ENCODE peak calls at places on chromosomes 7 and 10, in seven cellular contexts. One of them, this sample, is unnamed.

GRCh38 chr7:115634633-115635032 is 395.9 kb downstream of the TFEC start:
- DNase-seq in breast epithelium: no peak
- DNase-seq in hepatocyte: peak; percentile 28
- DNase-seq in RWPE1: peak; percentile 4
- DNase-seq in dorsolateral prefrontal cortex: no peak
- DNase-seq in CD4-positive, CD25-positive, alpha-beta regulatory T cell: no peak
- DNase-seq in H9: no peak
- DNase-seq in this sample: no peak

GRCh38 chr10:78255796-78256638 is 222.4 kb downstream of the RPS24 start:
- DNase-seq in RWPE1: peak; percentile 92
- DNase-seq in CD4-positive, CD25-positive, alpha-beta regulatory T cell: no peak
- DNase-seq in dorsolateral prefrontal cortex: no peak
- DNase-seq in breast epithelium: peak; percentile 30
- DNase-seq in H9: no peak
- DNase-seq in hepatocyte: peak; percentile 78
- DNase-seq in this sample: no peak

GRCh38 chr10:72081772-72082590 is 6.4 kb downstream of the SPOCK2 start:
- DNase-seq in dorsolateral prefrontal cortex: no peak
- DNase-seq in CD4-positive, CD25-positive, alpha-beta regulatory T cell: no peak
- DNase-seq in breast epithelium: no peak
- DNase-seq in H9: no peak
- DNase-seq in hepatocyte: no peak
- DNase-seq in RWPE1: peak; percentile 87
- DNase-seq in this sample: no peak

GRCh38 chr7:130986271-130986690 is 252.3 kb upstream of the KLF14 start:
- DNase-seq in H9: no peak
- DNase-seq in dorsolateral prefrontal cortex: no peak
- DNase-seq in RWPE1: no peak
- DNase-seq in CD4-positive, CD25-positive, alpha-beta regulatory T cell: no peak
- DNase-seq in hepatocyte: no peak
- DNase-seq in breast epithelium: no peak
- DNase-seq in this sample: no peak

GRCh38 chr10:100516847-100517246 is 2.8 kb downstream of the SEC31B start:
- DNase-seq in CD4-positive, CD25-positive, alpha-beta regulatory T cell: no peak
- DNase-seq in dorsolateral prefrontal cortex: no peak
- DNase-seq in breast epithelium: no peak
- DNase-seq in RWPE1: no peak
- DNase-seq in H9: peak; percentile 59
- DNase-seq in hepatocyte: no peak
- DNase-seq in this sample: no peak

GRCh38 chr7:48224042-48224441 is 52.8 kb downstream of the ABCA13 start:
- DNase-seq in dorsolateral prefrontal cortex: no peak
- DNase-seq in hepatocyte: no peak
- DNase-seq in H9: no peak
- DNase-seq in CD4-positive, CD25-positive, alpha-beta regulatory T cell: no peak
- DNase-seq in breast epithelium: no peak
- DNase-seq in RWPE1: no peak
- DNase-seq in this sample: no peak

GRCh38 chr10:127090135-127090534 is 106.3 kb downstream of the INSYN2A start:
- DNase-seq in H9: no peak
- DNase-seq in RWPE1: no peak
- DNase-seq in hepatocyte: peak; percentile 58
- DNase-seq in breast epithelium: no peak
- DNase-seq in dorsolateral prefrontal cortex: no peak
- DNase-seq in CD4-positive, CD25-positive, alpha-beta regulatory T cell: no peak
- DNase-seq in this sample: no peak

GRCh38 chr10:94383515-94383914 is 18.8 kb upstream of the TBC1D12 start:
- DNase-seq in RWPE1: no peak
- DNase-seq in breast epithelium: no peak
- DNase-seq in CD4-positive, CD25-positive, alpha-beta regulatory T cell: no peak
- DNase-seq in H9: no peak
- DNase-seq in dorsolateral prefrontal cortex: no peak
- DNase-seq in hepatocyte: peak; percentile 8
- DNase-seq in this sample: no peak

GRCh38 chr7:41881313-41882130 is 178.6 kb upstream of the INHBA start:
- DNase-seq in CD4-positive, CD25-positive, alpha-beta regulatory T cell: peak; percentile 30
- DNase-seq in H9: no peak
- DNase-seq in breast epithelium: no peak
- DNase-seq in hepatocyte: no peak
- DNase-seq in dorsolateral prefrontal cortex: no peak
- DNase-seq in RWPE1: no peak
- DNase-seq in this sample: no peak

DNA sequence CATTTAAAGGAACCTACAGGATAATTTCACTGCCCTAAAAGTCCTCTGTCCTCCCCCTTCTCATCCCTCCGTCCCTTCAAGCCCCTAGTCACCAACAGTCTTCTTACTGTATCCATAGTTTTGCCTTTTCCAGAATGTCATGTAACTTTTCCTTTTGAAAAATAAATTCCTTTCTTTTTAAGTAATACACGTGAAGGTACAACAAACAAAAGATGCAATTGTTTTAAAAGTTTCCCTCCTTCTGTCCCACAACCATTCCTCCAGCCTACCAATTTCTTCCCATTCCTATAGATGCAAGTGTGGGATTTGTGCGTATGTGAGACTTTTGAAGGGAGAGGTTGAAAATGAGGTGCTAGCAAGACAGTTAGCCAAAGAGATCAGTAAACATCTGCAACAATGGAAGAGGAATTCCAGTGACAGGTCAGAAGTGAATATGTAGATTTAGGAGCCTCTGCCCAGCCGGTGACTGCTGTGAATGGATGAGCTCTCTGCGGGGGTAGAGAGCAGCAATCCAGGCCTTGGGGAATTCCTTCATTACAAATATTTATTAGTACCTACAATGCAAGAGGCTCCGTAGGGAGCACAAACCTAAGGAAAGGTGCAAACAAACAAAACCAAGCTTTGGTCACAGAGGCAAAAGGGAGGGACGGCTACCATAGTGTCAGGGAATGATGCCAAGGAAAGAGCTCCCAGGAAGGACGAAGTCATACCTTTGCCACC is 243.6 kb downstream of the SKIDA1 start:
- DNase-seq in dorsolateral prefrontal cortex: no peak
- DNase-seq in RWPE1: no peak
- DNase-seq in breast epithelium: no peak
- DNase-seq in H9: peak; percentile 91
- DNase-seq in hepatocyte: no peak
- DNase-seq in CD4-positive, CD25-positive, alpha-beta regulatory T cell: no peak
- DNase-seq in this sample: no peak
- H3K27ac ChIP-seq in dorsolateral prefrontal cortex: no peak overlapping the region
- H3K27ac ChIP-seq in RWPE1: no peak overlapping the region
- H3K27ac ChIP-seq in breast epithelium: no peak overlapping the region
- H3K27ac ChIP-seq in H9: peak overlapping the region; percentile 99
- H3K27ac ChIP-seq in hepatocyte: no peak overlapping the region
- H3K27ac ChIP-seq in CD4-positive, CD25-positive, alpha-beta regulatory T cell: no peak overlapping the region
- H3K27ac ChIP-seq in this sample: no peak overlapping the region

GRCh38 chr7:73718438-73718881 is 1.0 kb downstream of the STX1A start:
- DNase-seq in hepatocyte: peak; percentile 30
- DNase-seq in CD4-positive, CD25-positive, alpha-beta regulatory T cell: no peak
- DNase-seq in RWPE1: no peak
- DNase-seq in H9: no peak
- DNase-seq in breast epithelium: no peak
- DNase-seq in dorsolateral prefrontal cortex: no peak
- DNase-seq in this sample: no peak
- H3K27ac ChIP-seq in hepatocyte: peak overlapping the region; percentile 58
- H3K27ac ChIP-seq in CD4-positive, CD25-positive, alpha-beta regulatory T cell: no peak overlapping the region
- H3K27ac ChIP-seq in RWPE1: peak overlapping the region; percentile 89
- H3K27ac ChIP-seq in H9: no peak overlapping the region
- H3K27ac ChIP-seq in breast epithelium: no peak overlapping the region
- H3K27ac ChIP-seq in dorsolateral prefrontal cortex: no peak overlapping the region
- H3K27ac ChIP-seq in this sample: no peak overlapping the region

DNA sequence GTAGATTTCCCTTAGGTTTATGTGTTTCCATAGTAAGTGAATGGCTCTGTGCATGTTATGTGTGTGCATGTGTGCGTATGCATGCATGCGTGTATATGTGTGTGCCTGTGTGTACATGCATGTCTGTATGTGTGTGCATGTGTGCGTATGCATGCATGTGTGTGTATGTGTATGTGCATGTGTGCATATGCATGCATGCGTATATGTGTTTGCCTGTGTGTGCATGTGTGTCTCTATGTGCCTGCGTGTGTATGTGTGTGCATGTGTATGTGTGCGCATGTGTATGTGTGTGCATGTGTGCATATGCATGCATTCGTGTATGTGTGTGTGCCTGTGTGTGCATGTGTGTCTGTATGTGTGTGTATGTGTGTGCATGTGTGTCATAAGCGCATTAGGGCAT is 98.8 kb upstream of the AGBL3 start:
- DNase-seq in dorsolateral prefrontal cortex: no peak
- DNase-seq in breast epithelium: no peak
- DNase-seq in H9: no peak
- DNase-seq in hepatocyte: no peak
- DNase-seq in RWPE1: no peak
- DNase-seq in CD4-positive, CD25-positive, alpha-beta regulatory T cell: no peak
- DNase-seq in this sample: no peak
- H3K27ac ChIP-seq in dorsolateral prefrontal cortex: no peak overlapping the region
- H3K27ac ChIP-seq in breast epithelium: peak overlapping the region; percentile 62
- H3K27ac ChIP-seq in H9: no peak overlapping the region
- H3K27ac ChIP-seq in hepatocyte: peak overlapping the region; percentile 82
- H3K27ac ChIP-seq in RWPE1: no peak overlapping the region
- H3K27ac ChIP-seq in CD4-positive, CD25-positive, alpha-beta regulatory T cell: no peak overlapping the region
- H3K27ac ChIP-seq in this sample: no peak overlapping the region

GRCh38 chr7:5217851-5218331 is 27.9 kb downstream of the WIPI2 start:
- DNase-seq in dorsolateral prefrontal cortex: peak; percentile 26
- DNase-seq in breast epithelium: no peak
- DNase-seq in hepatocyte: no peak
- DNase-seq in RWPE1: no peak
- DNase-seq in CD4-positive, CD25-positive, alpha-beta regulatory T cell: no peak
- DNase-seq in H9: no peak
- DNase-seq in this sample: no peak
- H3K27ac ChIP-seq in dorsolateral prefrontal cortex: no peak overlapping the region
- H3K27ac ChIP-seq in breast epithelium: no peak overlapping the region
- H3K27ac ChIP-seq in hepatocyte: peak overlapping the region; percentile 81
- H3K27ac ChIP-seq in RWPE1: no peak overlapping the region
- H3K27ac ChIP-seq in CD4-positive, CD25-positive, alpha-beta regulatory T cell: no peak overlapping the region
- H3K27ac ChIP-seq in H9: no peak overlapping the region
- H3K27ac ChIP-seq in this sample: no peak overlapping the region

DNA sequence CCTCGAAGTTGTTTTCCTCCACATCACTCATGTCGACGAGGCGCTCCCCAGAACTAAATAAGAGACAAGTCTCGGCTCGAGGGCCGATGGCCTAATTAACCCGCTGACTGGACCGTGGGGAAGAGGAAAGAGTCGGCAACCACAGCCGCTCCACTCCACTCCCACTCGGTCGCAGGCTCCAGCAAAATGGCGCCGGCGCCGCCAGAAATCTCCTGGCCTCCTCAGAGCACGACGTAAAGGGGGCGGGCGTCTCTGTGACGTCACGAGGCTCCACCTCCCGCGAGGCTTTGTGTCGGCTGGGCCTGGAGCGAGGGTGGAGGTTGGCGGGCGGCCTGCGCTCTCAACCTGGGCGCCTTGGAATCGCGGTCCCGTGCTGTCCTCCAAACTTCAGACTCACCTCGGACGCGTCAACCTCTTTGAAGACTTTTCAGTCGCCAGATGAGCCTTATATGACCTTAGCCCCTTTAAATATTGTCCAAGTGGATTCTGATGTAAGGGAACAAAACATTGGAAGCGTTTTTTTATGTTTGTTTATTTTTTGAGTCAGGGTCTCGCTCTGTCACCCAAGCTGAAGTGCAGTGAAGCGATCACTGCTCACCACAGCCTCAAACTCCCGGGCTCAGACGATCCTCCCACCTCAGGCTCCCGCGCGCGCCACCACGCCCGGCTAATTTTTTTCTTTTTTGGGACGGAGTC is at the start of gene TRA2A:
- DNase-seq in breast epithelium: peak; percentile 96
- DNase-seq in dorsolateral prefrontal cortex: peak; percentile 98
- DNase-seq in hepatocyte: peak; percentile 98
- DNase-seq in RWPE1: peak; percentile 96
- DNase-seq in H9: peak; percentile 96
- DNase-seq in CD4-positive, CD25-positive, alpha-beta regulatory T cell: peak; percentile 94
- DNase-seq in this sample: peak; percentile 95
- H3K27ac ChIP-seq in breast epithelium: peak within 1 kb of the TSS; percentile 100
- H3K27ac ChIP-seq in dorsolateral prefrontal cortex: peak within 1 kb of the TSS; percentile 92
- H3K27ac ChIP-seq in hepatocyte: peak within 1 kb of the TSS; percentile 100
- H3K27ac ChIP-seq in RWPE1: peak within 1 kb of the TSS; percentile 89
- H3K27ac ChIP-seq in H9: peak within 1 kb of the TSS; percentile 48
- H3K27ac ChIP-seq in CD4-positive, CD25-positive, alpha-beta regulatory T cell: peak within 1 kb of the TSS; percentile 96
- H3K27ac ChIP-seq in this sample: peak within 1 kb of the TSS; percentile 99

GRCh38 chr10:34581871-34582532 is 233.1 kb downstream of the PARD3 start:
- DNase-seq in CD4-positive, CD25-positive, alpha-beta regulatory T cell: no peak
- DNase-seq in RWPE1: peak; percentile 58
- DNase-seq in hepatocyte: no peak
- DNase-seq in H9: no peak
- DNase-seq in dorsolateral prefrontal cortex: no peak
- DNase-seq in breast epithelium: no peak
- DNase-seq in this sample: no peak
- H3K27ac ChIP-seq in CD4-positive, CD25-positive, alpha-beta regulatory T cell: no peak overlapping the region
- H3K27ac ChIP-seq in RWPE1: peak overlapping the region; percentile 87
- H3K27ac ChIP-seq in hepatocyte: no peak overlapping the region
- H3K27ac ChIP-seq in H9: no peak overlapping the region
- H3K27ac ChIP-seq in dorsolateral prefrontal cortex: no peak overlapping the region
- H3K27ac ChIP-seq in breast epithelium: no peak overlapping the region
- H3K27ac ChIP-seq in this sample: no peak overlapping the region

GRCh38 chr7:101170617-101171441 is 5.5 kb upstream of the VGF start:
- DNase-seq in dorsolateral prefrontal cortex: no peak
- DNase-seq in hepatocyte: no peak
- DNase-seq in RWPE1: no peak
- DNase-seq in breast epithelium: no peak
- DNase-seq in CD4-positive, CD25-positive, alpha-beta regulatory T cell: no peak
- DNase-seq in H9: peak; percentile 30
- DNase-seq in this sample: no peak
- H3K27ac ChIP-seq in dorsolateral prefrontal cortex: no peak overlapping the region
- H3K27ac ChIP-seq in hepatocyte: no peak overlapping the region
- H3K27ac ChIP-seq in RWPE1: no peak overlapping the region
- H3K27ac ChIP-seq in breast epithelium: no peak overlapping the region
- H3K27ac ChIP-seq in CD4-positive, CD25-positive, alpha-beta regulatory T cell: no peak overlapping the region
- H3K27ac ChIP-seq in H9: no peak overlapping the region
- H3K27ac ChIP-seq in this sample: no peak overlapping the region